ENCODE peak calls at places on chromosomes 4 and X, in nine cellular contexts. Y, R, Z, G, V, A, X, F and T are unnamed samples.

GRCh38 chrX:44872319-44872816 is 620 bp upstream of the KDM6A start:
- DNase-seq in Y (peak), R (peak), Z (peak), G (peak), V (no peak), A (peak), X (peak), F (peak), T (no peak)

GRCh38 chr4:175035907-175036306 is 117.7 kb downstream of the ADAM29 start:
- DNase-seq in Y (no peak), R (no peak), Z (peak), G (peak), V (peak), A (no peak), X (no peak), F (no peak), T (peak)

GRCh38 chr4:108788731-108789130 is 25.9 kb upstream of the ETNPPL start:
- DNase-seq in Y (no peak), R (no peak), Z (no peak), G (no peak), V (no peak), A (no peak), X (no peak), F (no peak), T (no peak)

GRCh38 chr4:44447563-44448504 is 775 bp downstream of the KCTD8 start:
- DNase-seq in Y (no peak), R (peak), Z (no peak), G (peak), V (no peak), A (no peak), X (no peak), F (peak), T (no peak)

GRCh38 chrX:17654116-17654515 is 83.2 kb upstream of the SCML1 start:
- DNase-seq in Y (peak), R (peak), Z (no peak), G (no peak), V (no peak), A (no peak), X (no peak), F (no peak), T (no peak)

GRCh38 chr4:37909690-37910486 is 19.0 kb downstream of the TBC1D1 start:
- DNase-seq in Y (no peak), R (no peak), Z (no peak), G (no peak), V (no peak), A (no peak), X (no peak), F (no peak), T (no peak)

GRCh38 chr4:22496165-22496813 is 19.6 kb downstream of the ADGRA3 start:
- DNase-seq in Y (no peak), R (no peak), Z (no peak), G (no peak), V (no peak), A (no peak), X (no peak), F (no peak), T (no peak)

GRCh38 chr4:186192068-186192751 is 843 bp downstream of the CYP4V2 start:
- DNase-seq in Y (peak), R (no peak), Z (peak), G (peak), V (peak), A (peak), X (peak), F (no peak), T (peak)

GRCh38 chr4:72275381-72275780 is 243.6 kb downstream of the NPFFR2 start:
- DNase-seq in Y (no peak), R (no peak), Z (peak), G (no peak), V (no peak), A (no peak), X (no peak), F (no peak), T (no peak)

GRCh38 chrX:40012039-40012799 is 85.5 kb downstream of the BCOR start:
- DNase-seq in Y (no peak), R (no peak), Z (no peak), G (peak), V (peak), A (peak), X (peak), F (no peak), T (no peak)

GRCh38 chr4:169311643-169312365 is 41.0 kb upstream of the SH3RF1 start:
- DNase-seq in Y (no peak), R (no peak), Z (peak), G (peak), V (no peak), A (peak), X (peak), F (no peak), T (peak)

GRCh38 chr4:37540486-37540885 is 145.7 kb downstream of the RELL1 start:
- DNase-seq in Y (no peak), R (no peak), Z (peak), G (no peak), V (no peak), A (no peak), X (no peak), F (no peak), T (no peak)

GRCh38 chrX:132833373-132833772 is 125.1 kb downstream of the HS6ST2 start:
- DNase-seq in Y (no peak), R (no peak), Z (no peak), G (no peak), V (no peak), A (no peak), X (no peak), F (no peak), T (no peak)

GRCh38 chr4:156109943-156110925 is 156.6 kb upstream of the CTSO start:
- DNase-seq in Y (no peak), R (no peak), Z (peak), G (peak), V (no peak), A (no peak), X (no peak), F (no peak), T (no peak)

GRCh38 chr4:25852105-25852504 is 10.7 kb downstream of the SEL1L3 start:
- DNase-seq in Y (no peak), R (no peak), Z (no peak), G (no peak), V (no peak), A (no peak), X (no peak), F (no peak), T (no peak)

GRCh38 chr4:110702326-110702725 is 79.4 kb upstream of the PITX2 start:
- DNase-seq in Y (no peak), R (no peak), Z (no peak), G (peak), V (no peak), A (no peak), X (no peak), F (no peak), T (no peak)

GRCh38 chr4:150699599-150699998 is 117.6 kb downstream of the MAB21L2 start:
- DNase-seq in Y (no peak), R (no peak), Z (no peak), G (peak), V (no peak), A (no peak), X (peak), F (no peak), T (no peak)

GRCh38 chr4:813900-814299 is 12.0 kb downstream of the CPLX1 start:
- DNase-seq in Y (no peak), R (no peak), Z (no peak), G (no peak), V (no peak), A (no peak), X (no peak), F (no peak), T (no peak)

GRCh38 chr4:7041851-7042696 is 1.1 kb upstream of the TADA2B start:
- DNase-seq in Y (peak), R (peak), Z (no peak), G (no peak), V (peak), A (peak), X (peak), F (no peak), T (no peak)

GRCh38 chr4:82017680-82018079 is 356.1 kb downstream of the HNRNPD start:
- DNase-seq in Y (no peak), R (peak), Z (no peak), G (peak), V (peak), A (no peak), X (peak), F (no peak), T (peak)

GRCh38 chr4:87975466-87975865 is at the start of gene SPP1:
- DNase-seq in Y (peak), R (peak), Z (peak), G (no peak), V (no peak), A (no peak), X (no peak), F (no peak), T (no peak)

GRCh38 chrX:7972586-7972985 is 45.4 kb upstream of the PNPLA4 start:
- DNase-seq in Y (no peak), R (no peak), Z (no peak), G (no peak), V (no peak), A (no peak), X (no peak), F (no peak), T (no peak)

GRCh38 chr4:158176108-158176507 is 3.3 kb upstream of the GASK1B start:
- DNase-seq in Y (no peak), R (no peak), Z (peak), G (peak), V (no peak), A (no peak), X (peak), F (no peak), T (no peak)

GRCh38 chrX:47226531-47227333 is 6.1 kb upstream of the USP11 start:
- DNase-seq in Y (no peak), R (no peak), Z (no peak), G (no peak), V (no peak), A (no peak), X (no peak), F (no peak), T (no peak)

GRCh38 chr4:102823897-102824296 is 3.5 kb downstream of the UBE2D3 start:
- DNase-seq in Y (no peak), R (no peak), Z (no peak), G (no peak), V (no peak), A (no peak), X (peak), F (no peak), T (no peak)